ENCODE peak calls at places on chromosome 5, in four cellular contexts. Y is stimulated activated CD4-positive, alpha-beta T cell treated with anti-CD3 and anti-CD28 coated beads, TNF-alpha, amount 100 ng/mL, for 1 hour; K is psoas muscle; L is GOT3. S is an unnamed sample.

GRCh38 chr5:148511832-148512347 is 128.1 kb downstream of the FBXO38 start:
- DNase-seq in L (no peak), K (no peak), Y (no peak), S (no peak)

GRCh38 chr5:73231245-73231778 is 58.3 kb downstream of the TMEM174 start:
- DNase-seq in K (no peak), Y (no peak), L (no peak), S (no peak)

GRCh38 chr5:40842351-40842750 is 1.2 kb downstream of the CARD6 start:
- DNase-seq in L (no peak), K (no peak), Y (no peak), S (no peak)

GRCh38 chr5:33299621-33300208 is 141.1 kb upstream of the TARS1 start:
- DNase-seq in K (no peak), Y (no peak), L (no peak), S (no peak)

GRCh38 chr5:173880306-173880985 is 7.7 kb upstream of the CPEB4 start:
- DNase-seq in Y (no peak), L (no peak), K (no peak), S (no peak)

GRCh38 chr5:177447611-177448243 is 1.1 kb downstream of the PRR7 start:
- DNase-seq in K (peak), Y (no peak), L (peak), S (peak)

GRCh38 chr5:138542120-138542955 is 698 bp downstream of the ETF1 start:
- DNase-seq in K (no peak), L (no peak), Y (no peak), S (no peak)

GRCh38 chr5:170551076-170551475 is 47.3 kb downstream of the KCNIP1 start:
- DNase-seq in L (no peak), K (no peak), Y (no peak), S (no peak)

GRCh38 chr5:4553968-4554367 is 586.2 kb upstream of the ADAMTS16 start:
- DNase-seq in K (no peak), Y (no peak), L (no peak), S (no peak)

GRCh38 chr5:115170924-115171510 is 1.3 kb upstream of the TRIM36 start:
- DNase-seq in L (no peak), K (no peak), Y (no peak), S (no peak)

GRCh38 chr5:136457390-136458094 is 92.2 kb upstream of the TRPC7 start:
- DNase-seq in K (no peak), L (no peak), Y (no peak), S (no peak)

GRCh38 chr5:92916036-92916435 is 665.0 kb downstream of the NR2F1-AS1 start:
- DNase-seq in L (no peak), K (no peak), Y (no peak), S (no peak)

GRCh38 chr5:60945760-60946253 is 802 bp downstream of the NDUFAF2 start:
- DNase-seq in K (no peak), Y (no peak), L (no peak), S (peak)

GRCh38 chr5:14438195-14438606 is 143.4 kb upstream of the OTULINL start:
- DNase-seq in K (no peak), L (no peak), Y (no peak), S (no peak)

GRCh38 chr5:147098233-147098790 is 136.5 kb upstream of the STK32A start:
- DNase-seq in K (no peak), Y (no peak), L (peak), S (no peak)

GRCh38 chr5:120604898-120605297 is 140.8 kb downstream of the PRR16 start:
- DNase-seq in L (no peak), K (no peak), Y (no peak), S (no peak)

GRCh38 chr5:13427859-13428557 is 516.5 kb downstream of the DNAH5 start:
- DNase-seq in L (no peak), K (no peak), Y (no peak), S (no peak)

GRCh38 chr5:9350301-9350797 is 195.5 kb downstream of the SEMA5A start:
- DNase-seq in Y (no peak), K (no peak), L (no peak), S (no peak)

GRCh38 chr5:88438006-88438405 is 169.4 kb upstream of the TMEM161B start:
- DNase-seq in Y (no peak), K (no peak), L (no peak), S (no peak)

S was measured in sciatic nerve.